ENCODE peak calls at places on chromosomes 7 and 10, in six cellular contexts. J is stimulated activated CD8-positive, alpha-beta memory T cell treated with anti-CD3 and anti-CD28 coated beads, Interleukin-4, amount 100 ng/mL, for 1 hour; R is cardiac muscle cell; P is HS-5; F is choroid plexus epithelial cell; W is RCC 7860. Z is an unnamed sample.

GRCh38 chr10:20185116-20185515 is 368.9 kb downstream of the PLXDC2 start:
- DNase-seq in J (no peak), R (peak), P (no peak), F (peak), W (no peak), Z (no peak)

GRCh38 chr10:103584216-103585010 is 90.9 kb downstream of the NEURL1 start:
- DNase-seq in J (peak), R (peak), P (no peak), F (no peak), W (no peak), Z (no peak)

GRCh38 chr10:32323051-32323450 is 23.9 kb downstream of the EPC1 start:
- DNase-seq in J (no peak), R (no peak), P (no peak), F (no peak), W (no peak), Z (no peak)

GRCh38 chr10:78657622-78658165 is 411.1 kb upstream of the ZMIZ1 start:
- DNase-seq in J (peak), R (peak), P (no peak), F (peak), W (no peak), Z (peak)

GRCh38 chr7:140238778-140239652 is 62.2 kb upstream of the KDM7A start:
- DNase-seq in J (no peak), R (no peak), P (no peak), F (no peak), W (no peak), Z (peak)

GRCh38 chr10:122164028-122164601 is 107.0 kb upstream of the BTBD16 start:
- DNase-seq in J (no peak), R (peak), P (no peak), F (no peak), W (no peak), Z (peak)

GRCh38 chr7:106870983-106871410 is 5.9 kb downstream of the PIK3CG start:
- DNase-seq in J (no peak), R (peak), P (no peak), F (peak), W (no peak), Z (no peak)

GRCh38 chr7:18499407-18500197 is 4.1 kb downstream of the HDAC9 start:
- DNase-seq in J (no peak), R (no peak), P (no peak), F (no peak), W (no peak), Z (no peak)

GRCh38 chr7:120014920-120015465 is 258.0 kb upstream of the KCND2 start:
- DNase-seq in J (no peak), R (peak), P (no peak), F (no peak), W (no peak), Z (no peak)

GRCh38 chr7:100437150-100438100 is 1.1 kb upstream of the PPP1R35 start:
- DNase-seq in J (no peak), R (no peak), P (no peak), F (no peak), W (no peak), Z (no peak)

GRCh38 chr10:10605551-10606081 is 412.1 kb upstream of the CELF2 start:
- DNase-seq in J (no peak), R (peak), P (peak), F (peak), W (no peak), Z (no peak)

GRCh38 chr10:29980084-29980483 is 79.3 kb downstream of the JCAD start:
- DNase-seq in J (no peak), R (peak), P (no peak), F (no peak), W (no peak), Z (no peak)

GRCh38 chr7:30658471-30659074 is 23.7 kb downstream of the CRHR2 start:
- DNase-seq in J (no peak), R (no peak), P (no peak), F (no peak), W (no peak), Z (no peak)

GRCh38 chr7:155775691-155776090 is 36.6 kb downstream of the SHH start:
- DNase-seq in J (no peak), R (no peak), P (no peak), F (no peak), W (no peak), Z (no peak)

GRCh38 chr7:106657085-106657991 is 3.6 kb downstream of the CCDC71L start:
- DNase-seq in J (no peak), R (peak), P (no peak), F (peak), W (no peak), Z (no peak)

GRCh38 chr7:154863766-154864530 is 139.0 kb downstream of the PAXIP1 start:
- DNase-seq in J (no peak), R (no peak), P (no peak), F (no peak), W (no peak), Z (no peak)

GRCh38 chr10:45001382-45002148 is 842 bp downstream of the ZNF22 start:
- DNase-seq in J (peak), R (peak), P (peak), F (peak), W (peak), Z (peak)

GRCh38 chr10:97096327-97097153 is 89.2 kb downstream of the SLIT1 start:
- DNase-seq in J (no peak), R (no peak), P (no peak), F (no peak), W (no peak), Z (no peak)

GRCh38 chr10:86061301-86061873 is 305.2 kb downstream of the GRID1 start:
- DNase-seq in J (no peak), R (no peak), P (no peak), F (no peak), W (no peak), Z (no peak)

GRCh38 chr10:48672596-48673255 is 11.9 kb upstream of the WDFY4 start:
- DNase-seq in J (no peak), R (no peak), P (no peak), F (no peak), W (no peak), Z (no peak)

GRCh38 chr10:43249151-43249961 is 17.5 kb downstream of the RASGEF1A start:
- DNase-seq in J (no peak), R (no peak), P (no peak), F (no peak), W (no peak), Z (no peak)

GRCh38 chr10:97499561-97500296 is 1.0 kb downstream of the UBTD1 start:
- DNase-seq in J (no peak), R (peak), P (peak), F (peak), W (no peak), Z (no peak)

GRCh38 chr10:91137822-91138221 is 82.6 kb upstream of the PCGF5 start:
- DNase-seq in J (no peak), R (no peak), P (no peak), F (no peak), W (no peak), Z (peak)

GRCh38 chr10:119776536-119776935 is 50.7 kb downstream of the INPP5F start:
- DNase-seq in J (no peak), R (no peak), P (no peak), F (no peak), W (no peak), Z (no peak)

GRCh38 chr7:47571355-47572100 is 10.4 kb downstream of the TNS3 start:
- DNase-seq in J (no peak), R (peak), P (no peak), F (peak), W (peak), Z (no peak)

GRCh38 chr10:42990016-42990720 is 86.7 kb upstream of the RET start:
- DNase-seq in J (no peak), R (no peak), P (no peak), F (no peak), W (no peak), Z (no peak)

GRCh38 chr10:30645340-30645827 is 15.8 kb upstream of the LYZL2 start:
- DNase-seq in J (no peak), R (peak), P (no peak), F (peak), W (no peak), Z (no peak)